ENCODE peak calls at places on chromosomes 12 and 14, in six cellular contexts. F is AG10803, G is fibroblast of lung, K is brain microvascular endothelial cell, Z is A549, V is choroid plexus epithelial cell. H is an unnamed sample.

GRCh38 chr12:93514853-93515252 is 47.5 kb downstream of the MRPL42 start:
- DNase-seq in F (peak), G (peak), K (peak), Z (no peak), V (peak), H (peak)

GRCh38 chr12:113525066-113525465 is 53.4 kb upstream of the LHX5 start:
- DNase-seq in F (no peak), G (no peak), K (no peak), Z (no peak), V (no peak), H (no peak)

GRCh38 chr12:121004253-121004815 is 12.0 kb downstream of the C12orf43 start:
- DNase-seq in F (no peak), G (no peak), K (no peak), Z (no peak), V (no peak), H (no peak)

GRCh38 chr12:32535260-32535999 is 136.1 kb downstream of the FGD4 start:
- DNase-seq in F (peak), G (peak), K (peak), Z (peak), V (peak), H (no peak)

GRCh38 chr12:88035271-88035906 is 6.2 kb upstream of the C12orf50 start:
- DNase-seq in F (peak), G (peak), K (peak), Z (peak), V (peak), H (peak)

GRCh38 chr12:40058721-40059190 is 47.1 kb downstream of the SLC2A13 start:
- DNase-seq in F (peak), G (peak), K (peak), Z (no peak), V (no peak), H (no peak)

GRCh38 chr14:60165547-60165876 is 314 bp upstream of the DHRS7 start:
- DNase-seq in F (no peak), G (no peak), K (no peak), Z (no peak), V (no peak), H (no peak)

GRCh38 chr12:96015672-96016071 is 19.5 kb upstream of the HAL start:
- DNase-seq in F (peak), G (peak), K (peak), Z (peak), V (peak), H (no peak)

GRCh38 chr14:75578099-75578785 is at the start of gene FLVCR2:
- DNase-seq in F (peak), G (peak), K (peak), Z (peak), V (peak), H (peak)

GRCh38 chr12:9906888-9907287 is 25.3 kb downstream of the CLEC2A start:
- DNase-seq in F (no peak), G (peak), K (no peak), Z (no peak), V (no peak), H (no peak)

GRCh38 chr14:102591944-102592772 is at the start of gene RCOR1:
- DNase-seq in F (peak), G (peak), K (peak), Z (peak), V (peak), H (peak)

GRCh38 chr14:102591372-102591943 is 991 bp upstream of the RCOR1 start:
- DNase-seq in F (no peak), G (peak), K (no peak), Z (peak), V (peak), H (no peak)

GRCh38 chr14:102589761-102590290 is 2.6 kb upstream of the RCOR1 start:
- DNase-seq in F (no peak), G (no peak), K (no peak), Z (no peak), V (no peak), H (no peak)

GRCh38 chr14:102588821-102589220 is 3.6 kb upstream of the RCOR1 start:
- DNase-seq in F (no peak), G (no peak), K (no peak), Z (no peak), V (no peak), H (no peak)

GRCh38 chr14:102590667-102591099 is 1.8 kb upstream of the RCOR1 start:
- DNase-seq in F (no peak), G (peak), K (no peak), Z (peak), V (peak), H (no peak)
- H3K4me3 ChIP-seq in F (peak), G (peak), K (peak), Z (peak), V (peak), H (peak)

GRCh38 chr12:100266163-100266801 is 597 bp downstream of the DEPDC4 start:
- DNase-seq in F (no peak), G (no peak), K (no peak), Z (no peak), V (no peak), H (no peak)

GRCh38 chr12:100265732-100266131 is 1.1 kb downstream of the DEPDC4 start:
- DNase-seq in F (no peak), G (no peak), K (no peak), Z (no peak), V (no peak), H (no peak)

GRCh38 chr12:100267603-100268281 is 765 bp downstream of the SCYL2 start:
- DNase-seq in F (peak), G (peak), K (no peak), Z (no peak), V (peak), H (no peak)

GRCh38 chr12:100268835-100269564 is 2.0 kb downstream of the SCYL2 start:
- DNase-seq in F (no peak), G (peak), K (no peak), Z (no peak), V (peak), H (no peak)

DNA sequence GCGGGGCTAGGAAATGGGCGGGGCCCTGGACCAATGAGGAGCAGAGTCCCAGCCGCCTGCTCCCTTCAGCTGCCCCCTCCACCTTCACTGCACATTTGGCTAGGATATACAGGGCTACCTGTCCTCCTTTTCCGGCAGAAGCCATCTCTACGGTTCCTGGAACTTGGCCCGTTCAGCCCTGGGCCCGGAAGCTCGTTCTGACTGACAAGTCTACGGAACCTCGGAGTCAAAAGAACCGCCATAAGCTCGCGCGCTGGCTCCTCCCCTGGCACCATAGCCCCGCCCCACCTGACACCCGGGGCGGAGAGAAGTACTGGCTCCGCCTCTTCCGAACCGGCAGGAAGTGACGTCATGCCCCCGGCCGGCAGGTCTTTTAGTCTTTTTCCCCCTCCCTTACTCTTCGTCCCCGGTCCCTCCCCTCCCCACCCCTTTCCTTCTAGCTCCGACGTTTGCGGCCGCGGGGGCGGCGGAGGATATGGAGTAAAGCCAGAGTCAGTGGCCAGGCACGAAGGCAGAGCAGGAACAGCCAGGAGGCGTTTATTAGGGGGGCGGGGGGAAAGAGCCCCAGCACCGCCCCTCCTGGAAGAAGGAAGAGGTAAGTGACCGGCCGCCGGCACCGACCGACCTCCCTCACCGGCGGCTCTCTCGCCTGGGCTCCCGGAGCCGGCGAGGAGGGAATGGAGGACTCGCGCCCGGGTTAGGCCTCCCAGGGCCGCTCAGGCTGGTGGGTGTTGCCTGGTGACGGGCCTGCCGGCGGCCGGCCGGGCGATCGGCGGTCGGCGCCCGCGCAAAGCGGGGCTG is at the start of the genes DEPDC4 and SCYL2:
- DNase-seq in F (peak), G (peak), K (peak), Z (peak), V (peak), H (peak)
- H3K4me3 ChIP-seq in F (peak), G (peak), K (peak), Z (peak), V (peak), H (peak)

DNA sequence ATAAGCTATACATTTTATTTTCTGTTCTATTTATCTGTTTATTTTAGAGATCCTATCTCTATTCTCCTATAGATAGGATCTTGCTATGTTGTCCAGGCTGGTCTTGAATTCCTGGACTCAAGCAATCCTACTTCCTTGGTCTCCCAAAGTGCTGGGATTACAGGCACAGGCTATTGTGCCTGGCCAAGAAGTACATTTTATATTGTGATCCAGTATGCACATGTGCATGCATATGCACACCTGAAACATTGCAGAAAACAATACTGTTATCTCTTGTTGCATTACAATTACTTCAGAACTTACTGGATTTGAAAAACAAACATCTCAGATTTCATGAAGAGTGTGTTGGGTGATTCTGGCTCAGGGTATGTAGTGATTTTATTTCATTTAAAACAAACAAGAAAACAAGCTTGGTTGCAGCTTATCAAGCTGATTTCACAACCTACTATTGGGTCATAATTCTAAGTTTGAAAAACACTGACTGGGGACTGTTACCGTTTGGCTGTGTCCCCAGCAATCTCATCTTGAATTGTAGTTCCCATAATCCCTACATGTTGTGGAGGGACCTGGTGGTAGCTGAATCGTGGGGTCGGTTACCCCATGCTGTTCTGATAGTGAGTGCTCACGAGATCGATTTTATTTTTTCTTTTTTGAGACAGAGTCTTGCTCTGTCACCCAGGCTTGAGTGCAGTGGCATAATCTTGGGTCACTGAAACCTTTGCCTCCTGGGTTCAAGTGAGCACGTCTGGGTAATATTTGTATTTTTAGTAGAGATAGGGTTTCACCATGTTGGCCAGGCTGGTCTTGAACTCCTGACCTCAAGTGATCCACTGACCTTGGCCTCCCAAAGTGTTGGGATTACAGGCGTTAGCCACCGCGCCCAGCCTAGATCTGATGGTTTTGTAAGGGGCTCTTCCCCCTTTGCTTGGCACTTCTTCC is 31.3 kb downstream of the ERC1 start:
- DNase-seq in F (no peak), G (no peak), K (no peak), Z (no peak), V (peak), H (no peak)
- H3K4me3 ChIP-seq in F (no peak), G (no peak), K (no peak), Z (no peak), V (no peak), H (no peak)

GRCh38 chr12:132835076-132835870 is 6.6 kb upstream of the GOLGA3 start:
- DNase-seq in F (no peak), G (no peak), K (no peak), Z (no peak), V (no peak), H (no peak)
- H3K4me3 ChIP-seq in F (no peak), G (no peak), K (no peak), Z (no peak), V (no peak), H (no peak)